ENCODE peak calls at places on chromosomes 4 and X, in five cellular contexts. M, R, S, A and G are unnamed samples.
A peak's percentile ranks its signal among the peaks of the same experiment; 100 is the strongest.

GRCh38 chr4:41214158-41215146 is at the start of gene APBB2:
- DNase-seq in S (peak; percentile 40), R (peak; percentile 89), M (peak; percentile 94), A (peak; percentile 98), G (peak; percentile 91)

GRCh38 chr4:1334579-1334895 is 12.5 kb upstream of the UVSSA start:
- DNase-seq in S (no peak), R (no peak), A (no peak), M (no peak), G (no peak)

GRCh38 chrX:16643160-16643559 is 6.8 kb upstream of the S100G start:
- DNase-seq in R (no peak), M (no peak), S (no peak), A (peak; percentile 49), G (no peak)

GRCh38 chrX:48972214-48973164 is 845 bp upstream of the KCND1 start:
- DNase-seq in M (no peak), R (no peak), A (peak; percentile 68), S (peak; percentile 30), G (peak; percentile 51)

GRCh38 chr4:139815646-139816601 is 150.3 kb downstream of the MGST2 start:
- DNase-seq in S (no peak), M (no peak), R (peak; percentile 67), A (peak; percentile 83), G (no peak)

GRCh38 chrX:39750798-39751197 is 347.0 kb downstream of the BCOR start:
- DNase-seq in R (no peak), S (no peak), A (no peak), M (no peak), G (no peak)

GRCh38 chrX:77918568-77918967 is 8.1 kb downstream of the ATP7A start:
- DNase-seq in M (no peak), A (peak; percentile 40), S (no peak), R (no peak), G (no peak)

GRCh38 chr4:83207497-83208105 is 77.0 kb downstream of the COQ2 start:
- DNase-seq in M (no peak), S (no peak), A (peak; percentile 90), R (no peak), G (peak; percentile 24)

GRCh38 chr4:152928286-152928685 is 7.8 kb upstream of the FHDC1 start:
- DNase-seq in M (no peak), S (no peak), A (no peak), R (no peak), G (no peak)

GRCh38 chrX:21658746-21659145 is 616 bp upstream of the KLHL34 start:
- DNase-seq in A (no peak), M (no peak), S (no peak), R (no peak), G (peak; percentile 39)

GRCh38 chr4:153223418-153223792 is 19.2 kb downstream of the TRIM2 start:
- DNase-seq in A (no peak), M (no peak), S (no peak), R (no peak), G (no peak)

GRCh38 chrX:56793533-56794320 is 64.7 kb downstream of the NBDY start:
- DNase-seq in M (no peak), R (no peak), S (no peak), A (no peak), G (no peak)

GRCh38 chrX:80246273-80246672 is 174.0 kb upstream of the TENT5D start:
- DNase-seq in S (no peak), A (peak; percentile 3), M (no peak), R (no peak), G (no peak)

GRCh38 chr4:107379054-107379869 is 340.8 kb downstream of the PAPSS1 start:
- DNase-seq in R (no peak), A (peak; percentile 30), M (no peak), S (no peak), G (no peak)

GRCh38 chr4:171334549-171334948 is 478.7 kb upstream of the GALNTL6 start:
- DNase-seq in M (no peak), R (no peak), A (no peak), S (no peak), G (no peak)